ENCODE peak calls at places on chromosomes 11 and 22, in seven cellular contexts. One of them, this sample, is unnamed.
A peak's percentile ranks its signal among the peaks of the same experiment; 100 is the strongest.

GRCh38 chr11:44279483-44279882 is 30.5 kb downstream of the ALX4 start:
- DNase-seq in heart right ventricle: no peak
- DNase-seq in lower lobe of right lung: no peak
- DNase-seq in CD8-positive, alpha-beta T cell: no peak
- DNase-seq in upper lobe of right lung: no peak
- DNase-seq in spleen: no peak
- DNase-seq in Caco-2: no peak
- DNase-seq in this sample: no peak

GRCh38 chr11:72237112-72237931 is 6.7 kb downstream of the PHOX2A start:
- DNase-seq in heart right ventricle: peak; percentile 3
- DNase-seq in lower lobe of right lung: no peak
- DNase-seq in CD8-positive, alpha-beta T cell: no peak
- DNase-seq in upper lobe of right lung: peak; percentile 60
- DNase-seq in spleen: peak; percentile 72
- DNase-seq in Caco-2: peak; percentile 45
- DNase-seq in this sample: no peak

GRCh38 chr11:7520981-7521487 is 7.2 kb downstream of the PPFIBP2 start:
- DNase-seq in heart right ventricle: no peak
- DNase-seq in lower lobe of right lung: no peak
- DNase-seq in CD8-positive, alpha-beta T cell: no peak
- DNase-seq in upper lobe of right lung: no peak
- DNase-seq in spleen: no peak
- DNase-seq in Caco-2: no peak
- DNase-seq in this sample: no peak

GRCh38 chr11:93917673-93918072 is 67.3 kb upstream of the VSTM5 start:
- DNase-seq in heart right ventricle: no peak
- DNase-seq in lower lobe of right lung: no peak
- DNase-seq in CD8-positive, alpha-beta T cell: no peak
- DNase-seq in upper lobe of right lung: no peak
- DNase-seq in spleen: no peak
- DNase-seq in Caco-2: no peak
- DNase-seq in this sample: no peak

GRCh38 chr22:20530368-20531153 is 23.2 kb downstream of the MED15 start:
- DNase-seq in heart right ventricle: no peak
- DNase-seq in lower lobe of right lung: peak; percentile 52
- DNase-seq in CD8-positive, alpha-beta T cell: no peak
- DNase-seq in upper lobe of right lung: no peak
- DNase-seq in spleen: no peak
- DNase-seq in Caco-2: no peak
- DNase-seq in this sample: peak; percentile 60

GRCh38 chr11:73398132-73398526 is 21.9 kb downstream of the RELT start:
- DNase-seq in heart right ventricle: no peak
- DNase-seq in lower lobe of right lung: no peak
- DNase-seq in CD8-positive, alpha-beta T cell: no peak
- DNase-seq in upper lobe of right lung: peak; percentile 52
- DNase-seq in spleen: no peak
- DNase-seq in Caco-2: no peak
- DNase-seq in this sample: no peak

GRCh38 chr11:36793542-36793926 is 195.5 kb upstream of the RAG2 start:
- DNase-seq in heart right ventricle: no peak
- DNase-seq in lower lobe of right lung: no peak
- DNase-seq in CD8-positive, alpha-beta T cell: no peak
- DNase-seq in upper lobe of right lung: no peak
- DNase-seq in spleen: no peak
- DNase-seq in Caco-2: no peak
- DNase-seq in this sample: no peak

GRCh38 chr22:39284142-39284980 is 35.1 kb downstream of the RPL3 start:
- DNase-seq in heart right ventricle: no peak
- DNase-seq in lower lobe of right lung: no peak
- DNase-seq in CD8-positive, alpha-beta T cell: no peak
- DNase-seq in upper lobe of right lung: no peak
- DNase-seq in spleen: no peak
- DNase-seq in Caco-2: no peak
- DNase-seq in this sample: no peak

GRCh38 chr11:114297806-114298700 is 1.9 kb downstream of the NNMT start:
- DNase-seq in heart right ventricle: no peak
- DNase-seq in lower lobe of right lung: no peak
- DNase-seq in CD8-positive, alpha-beta T cell: no peak
- DNase-seq in upper lobe of right lung: no peak
- DNase-seq in spleen: no peak
- DNase-seq in Caco-2: no peak
- DNase-seq in this sample: no peak

GRCh38 chr11:42766191-42766590 is 545.6 kb upstream of the API5 start:
- DNase-seq in heart right ventricle: no peak
- DNase-seq in lower lobe of right lung: no peak
- DNase-seq in CD8-positive, alpha-beta T cell: no peak
- DNase-seq in upper lobe of right lung: no peak
- DNase-seq in spleen: no peak
- DNase-seq in Caco-2: no peak
- DNase-seq in this sample: no peak

DNA sequence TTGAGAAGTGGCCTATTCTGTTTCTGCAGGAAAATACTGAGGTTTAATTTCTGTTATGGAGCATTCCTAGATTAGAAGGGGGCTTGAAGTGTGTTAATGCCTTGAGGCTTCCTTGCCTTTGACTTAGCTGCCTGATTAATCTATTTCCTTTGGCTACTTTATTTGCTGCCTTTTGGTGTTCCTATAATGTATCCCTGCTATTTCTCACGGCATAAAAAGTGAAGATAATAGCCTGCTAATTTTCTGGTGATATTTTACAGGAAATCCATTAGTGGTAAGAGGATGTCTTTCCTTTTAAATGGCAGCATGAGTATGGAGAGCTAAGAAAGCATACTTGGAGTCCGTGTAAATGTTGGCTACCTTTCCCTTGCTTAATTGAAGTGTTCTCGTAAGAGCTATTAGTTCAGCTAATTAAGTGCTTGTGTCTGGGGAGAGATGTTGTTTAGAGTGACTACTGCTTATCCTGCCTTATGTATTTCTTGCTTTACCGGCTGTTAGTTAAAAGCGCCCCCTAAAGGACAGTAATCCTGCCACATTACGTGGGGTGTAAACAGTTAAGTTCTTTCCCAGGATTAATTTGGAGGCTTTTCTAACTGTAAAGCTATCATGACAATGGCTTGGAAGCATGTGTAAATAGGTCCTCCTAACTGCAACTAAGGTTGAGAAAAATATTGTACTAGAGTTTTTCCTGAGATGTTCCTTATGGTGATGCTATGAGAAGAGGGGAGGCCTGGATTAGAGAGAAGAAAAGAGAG is 45.6 kb downstream of the ZNF280B start:
- DNase-seq in heart right ventricle: no peak
- DNase-seq in lower lobe of right lung: no peak
- DNase-seq in CD8-positive, alpha-beta T cell: no peak
- DNase-seq in upper lobe of right lung: no peak
- DNase-seq in spleen: no peak
- DNase-seq in Caco-2: no peak
- DNase-seq in this sample: no peak
- TF ChIP-seq CTCF in heart right ventricle: no peak
- TF ChIP-seq CTCF in lower lobe of right lung: no peak
- TF ChIP-seq CTCF in CD8-positive, alpha-beta T cell: no peak
- TF ChIP-seq CTCF in upper lobe of right lung: no peak
- TF ChIP-seq CTCF in spleen: no peak
- TF ChIP-seq CTCF in Caco-2: no peak
- TF ChIP-seq CTCF in this sample: no peak

GRCh38 chr22:41096841-41097240 is 4.4 kb downstream of the EP300 start:
- DNase-seq in heart right ventricle: no peak
- DNase-seq in lower lobe of right lung: no peak
- DNase-seq in CD8-positive, alpha-beta T cell: no peak
- DNase-seq in upper lobe of right lung: no peak
- DNase-seq in spleen: no peak
- DNase-seq in Caco-2: no peak
- DNase-seq in this sample: no peak

GRCh38 chr22:41092847-41093371 is 517 bp downstream of the EP300 start:
- DNase-seq in heart right ventricle: no peak
- DNase-seq in lower lobe of right lung: peak; percentile 62
- DNase-seq in CD8-positive, alpha-beta T cell: no peak
- DNase-seq in upper lobe of right lung: peak; percentile 74
- DNase-seq in spleen: peak; percentile 87
- DNase-seq in Caco-2: peak; percentile 41
- DNase-seq in this sample: peak; percentile 43

GRCh38 chr22:41099036-41099435 is 6.6 kb downstream of the EP300 start:
- DNase-seq in heart right ventricle: no peak
- DNase-seq in lower lobe of right lung: no peak
- DNase-seq in CD8-positive, alpha-beta T cell: no peak
- DNase-seq in upper lobe of right lung: no peak
- DNase-seq in spleen: no peak
- DNase-seq in Caco-2: no peak
- DNase-seq in this sample: no peak

GRCh38 chr22:41094036-41094435 is 1.6 kb downstream of the EP300 start:
- DNase-seq in heart right ventricle: no peak
- DNase-seq in lower lobe of right lung: no peak
- DNase-seq in CD8-positive, alpha-beta T cell: no peak
- DNase-seq in upper lobe of right lung: no peak
- DNase-seq in spleen: no peak
- DNase-seq in Caco-2: no peak
- DNase-seq in this sample: no peak

DNA sequence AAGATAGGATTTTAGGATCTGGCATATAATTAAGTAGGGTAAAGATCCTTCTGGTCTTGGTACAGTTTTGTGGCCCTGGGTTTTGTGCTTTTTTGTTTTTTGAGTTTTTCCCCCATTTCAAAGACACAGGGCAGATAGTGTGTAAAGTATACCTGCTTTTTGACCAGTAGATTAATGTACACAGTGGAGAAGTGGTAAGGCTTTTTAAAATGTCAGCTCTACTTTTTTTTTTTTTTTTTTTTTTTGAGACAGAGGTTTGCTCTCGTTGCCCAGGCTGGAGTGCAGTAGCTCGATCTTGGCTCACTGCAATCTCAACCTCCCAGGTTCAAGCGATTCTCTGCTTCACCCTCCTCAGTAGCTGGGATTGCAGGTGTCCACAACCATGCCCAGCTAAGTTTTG is 4.0 kb downstream of the EP300 start:
- DNase-seq in heart right ventricle: no peak
- DNase-seq in lower lobe of right lung: no peak
- DNase-seq in CD8-positive, alpha-beta T cell: no peak
- DNase-seq in upper lobe of right lung: no peak
- DNase-seq in spleen: no peak
- DNase-seq in Caco-2: no peak
- DNase-seq in this sample: no peak
- H3K4me3 ChIP-seq in heart right ventricle: no peak overlapping the region
- H3K4me3 ChIP-seq in lower lobe of right lung: peak overlapping the region; percentile 94
- H3K4me3 ChIP-seq in CD8-positive, alpha-beta T cell: no peak overlapping the region
- H3K4me3 ChIP-seq in upper lobe of right lung: peak overlapping the region; percentile 17
- H3K4me3 ChIP-seq in spleen: no peak overlapping the region
- H3K4me3 ChIP-seq in Caco-2: no peak overlapping the region
- H3K4me3 ChIP-seq in this sample: no peak overlapping the region

GRCh38 chr11:31823372-31824371 is 12.6 kb upstream of the PAX6 start:
- DNase-seq in heart right ventricle: no peak
- DNase-seq in lower lobe of right lung: no peak
- DNase-seq in CD8-positive, alpha-beta T cell: no peak
- DNase-seq in upper lobe of right lung: no peak
- DNase-seq in spleen: no peak
- DNase-seq in Caco-2: no peak
- DNase-seq in this sample: no peak

GRCh38 chr11:31820438-31820818 is 9.3 kb upstream of the PAX6 start:
- DNase-seq in heart right ventricle: no peak
- DNase-seq in lower lobe of right lung: no peak
- DNase-seq in CD8-positive, alpha-beta T cell: no peak
- DNase-seq in upper lobe of right lung: no peak
- DNase-seq in spleen: no peak
- DNase-seq in Caco-2: no peak
- DNase-seq in this sample: no peak

GRCh38 chr11:31821235-31821764 is 10.2 kb upstream of the PAX6 start:
- DNase-seq in heart right ventricle: no peak
- DNase-seq in lower lobe of right lung: no peak
- DNase-seq in CD8-positive, alpha-beta T cell: no peak
- DNase-seq in upper lobe of right lung: no peak
- DNase-seq in spleen: no peak
- DNase-seq in Caco-2: no peak
- DNase-seq in this sample: no peak

GRCh38 chr11:31822604-31823371 is 11.7 kb upstream of the PAX6 start:
- DNase-seq in heart right ventricle: no peak
- DNase-seq in lower lobe of right lung: no peak
- DNase-seq in CD8-positive, alpha-beta T cell: no peak
- DNase-seq in upper lobe of right lung: no peak
- DNase-seq in spleen: no peak
- DNase-seq in Caco-2: no peak
- DNase-seq in this sample: no peak

DNA sequence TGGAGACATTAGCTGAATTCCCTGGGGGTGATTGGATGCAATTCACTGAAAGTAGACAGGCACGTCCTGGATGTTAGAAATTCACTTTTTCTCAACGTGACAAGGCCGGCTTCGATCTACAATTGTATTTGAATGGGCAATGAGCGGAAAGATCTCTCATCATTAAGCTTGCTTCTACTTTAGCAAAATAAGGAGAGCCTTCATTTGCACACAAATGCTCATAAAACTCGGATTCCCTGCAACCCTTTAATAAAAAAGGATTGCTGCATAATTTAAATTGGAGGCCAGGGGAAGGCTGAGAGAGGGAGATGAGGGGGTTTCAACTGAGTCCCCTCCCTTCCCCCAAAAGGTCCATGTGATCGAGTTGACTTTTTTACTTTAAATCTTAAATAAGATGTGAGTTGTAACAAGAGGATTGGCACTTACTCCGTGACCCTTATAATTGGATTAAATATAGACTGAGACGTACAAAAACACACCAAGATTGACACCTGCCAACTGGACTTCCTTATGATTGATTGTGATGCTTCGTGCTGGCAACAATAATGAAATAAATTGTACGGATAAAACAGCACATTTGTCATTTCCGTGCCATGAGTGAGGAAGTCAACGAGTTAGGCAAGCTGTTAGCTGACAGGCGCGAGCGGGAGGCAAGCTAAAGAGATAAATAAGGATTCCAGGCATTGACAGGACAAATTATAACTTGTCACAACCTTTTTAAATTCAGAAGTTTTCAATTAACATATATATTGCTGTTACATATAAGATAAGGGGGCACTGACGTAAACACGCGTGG is 10.9 kb upstream of the PAX6 start:
- DNase-seq in heart right ventricle: no peak
- DNase-seq in lower lobe of right lung: no peak
- DNase-seq in CD8-positive, alpha-beta T cell: no peak
- DNase-seq in upper lobe of right lung: no peak
- DNase-seq in spleen: no peak
- DNase-seq in Caco-2: no peak
- DNase-seq in this sample: no peak
- H3K4me1 ChIP-seq in heart right ventricle: peaks cover 15% of the 10 kb centered on the region
- H3K4me1 ChIP-seq in lower lobe of right lung: peaks cover 20% of the 10 kb centered on the region
- H3K4me1 ChIP-seq in CD8-positive, alpha-beta T cell: peaks cover 15% of the 10 kb centered on the region
- H3K4me1 ChIP-seq in upper lobe of right lung: peaks cover 7% of the 10 kb centered on the region
- H3K4me1 ChIP-seq in spleen: peaks cover 36% of the 10 kb centered on the region
- H3K4me1 ChIP-seq in Caco-2: peaks cover 2% of the 10 kb centered on the region
- H3K4me1 ChIP-seq in this sample: peaks cover 11% of the 10 kb centered on the region

GRCh38 chr11:5608778-5609177 is 12.3 kb downstream of the TRIM6 start:
- DNase-seq in heart right ventricle: no peak
- DNase-seq in lower lobe of right lung: no peak
- DNase-seq in CD8-positive, alpha-beta T cell: no peak
- DNase-seq in upper lobe of right lung: no peak
- DNase-seq in spleen: no peak
- DNase-seq in Caco-2: no peak
- DNase-seq in this sample: no peak

GRCh38 chr11:5605849-5606248 is 9.4 kb downstream of the TRIM6 start:
- DNase-seq in heart right ventricle: no peak
- DNase-seq in lower lobe of right lung: no peak
- DNase-seq in CD8-positive, alpha-beta T cell: no peak
- DNase-seq in upper lobe of right lung: no peak
- DNase-seq in spleen: no peak
- DNase-seq in Caco-2: no peak
- DNase-seq in this sample: no peak

GRCh38 chr11:5610446-5610845 is 14.0 kb downstream of the TRIM6 start:
- DNase-seq in heart right ventricle: no peak
- DNase-seq in lower lobe of right lung: no peak
- DNase-seq in CD8-positive, alpha-beta T cell: no peak
- DNase-seq in upper lobe of right lung: no peak
- DNase-seq in spleen: no peak
- DNase-seq in Caco-2: no peak
- DNase-seq in this sample: no peak

GRCh38 chr11:5611627-5612026 is 13.2 kb upstream of the TRIM34 start:
- DNase-seq in heart right ventricle: no peak
- DNase-seq in lower lobe of right lung: no peak
- DNase-seq in CD8-positive, alpha-beta T cell: no peak
- DNase-seq in upper lobe of right lung: no peak
- DNase-seq in spleen: no peak
- DNase-seq in Caco-2: no peak
- DNase-seq in this sample: no peak
- TF ChIP-seq CTCF in heart right ventricle: no peak
- TF ChIP-seq CTCF in lower lobe of right lung: no peak
- TF ChIP-seq CTCF in CD8-positive, alpha-beta T cell: no peak
- TF ChIP-seq CTCF in upper lobe of right lung: no peak
- TF ChIP-seq CTCF in spleen: no peak
- TF ChIP-seq CTCF in Caco-2: peak; percentile 20
- TF ChIP-seq CTCF in this sample: no peak